ENCODE peak calls at places on chromosomes 11 and 22, in four cellular contexts. V is K562, Q is PC-3, B is fibroblast of lung. H is an unnamed sample. For H3K4me1, the result is how much of the 10 kb centered on the place peaks cover.

GRCh38 chr11:85724750-85725465 is 38.9 kb upstream of the CCDC89 start:
- DNase-seq in V (no peak), Q (no peak), B (no peak), H (no peak)

GRCh38 chr11:76553554-76554476 is 109.0 kb downstream of the EMSY start:
- DNase-seq in V (no peak), Q (no peak), B (no peak), H (no peak)

GRCh38 chr11:118230088-118230487 is 5.3 kb upstream of the JAML start:
- DNase-seq in V (no peak), Q (no peak), B (no peak), H (no peak)

GRCh38 chr11:67293090-67293489 is 4.0 kb downstream of the ANKRD13D start:
- DNase-seq in V (no peak), Q (peak), B (peak), H (no peak)

GRCh38 chr22:22195265-22196017 is 49.1 kb upstream of the VPREB1 start:
- DNase-seq in V (peak), Q (peak), B (peak), H (peak)

GRCh38 chr11:8608646-8609045 is 14.6 kb upstream of the STK33 start:
- DNase-seq in V (no peak), Q (no peak), B (peak), H (peak)

GRCh38 chr11:44047931-44048431 is at the start of gene ACCSL:
- DNase-seq in V (peak), Q (no peak), B (no peak), H (peak)

GRCh38 chr22:30017824-30018223 is 62.4 kb upstream of the HORMAD2 start:
- DNase-seq in V (no peak), Q (no peak), B (no peak), H (no peak)

GRCh38 chr22:48261706-48262105 is 1499.3 kb downstream of the TBC1D22A start:
- DNase-seq in V (peak), Q (no peak), B (no peak), H (peak)

GRCh38 chr22:26285632-26286031 is 116.4 kb downstream of the SEZ6L start:
- DNase-seq in V (no peak), Q (no peak), B (no peak), H (no peak)

GRCh38 chr11:7673724-7674434 is 579 bp upstream of the CYB5R2 start:
- DNase-seq in V (peak), Q (no peak), B (peak), H (peak)

GRCh38 chr11:132586801-132587200 is 945.5 kb downstream of the OPCML start:
- DNase-seq in V (no peak), Q (no peak), B (peak), H (no peak)

GRCh38 chr22:36644333-36644757 is 59.2 kb downstream of the CACNG2 start:
- DNase-seq in V (peak), Q (peak), B (peak), H (peak)

GRCh38 chr11:9850224-9850895 is 186.5 kb downstream of the SWAP70 start:
- DNase-seq in V (no peak), Q (no peak), B (no peak), H (no peak)

GRCh38 chr11:28245131-28245530 is 136.9 kb downstream of the METTL15 start:
- DNase-seq in V (no peak), Q (no peak), B (no peak), H (no peak)

GRCh38 chr11:64383580-64383979 is 24.6 kb downstream of the RPS6KA4 start:
- DNase-seq in V (no peak), Q (no peak), B (no peak), H (no peak)

GRCh38 chr11:117201516-117201866 is 2.3 kb downstream of the TAGLN start:
- DNase-seq in V (no peak), Q (no peak), B (no peak), H (no peak)

GRCh38 chr22:44437493-44438015 is 60.5 kb downstream of the RTL6 start:
- DNase-seq in V (no peak), Q (peak), B (no peak), H (no peak)

GRCh38 chr22:46370584-46371373 is 35.3 kb downstream of the TRMU start:
- DNase-seq in V (no peak), Q (no peak), B (no peak), H (no peak)

GRCh38 chr22:46369716-46370583 is 34.4 kb downstream of the TRMU start:
- DNase-seq in V (no peak), Q (no peak), B (no peak), H (no peak)

GRCh38 chr22:46373166-46373565 is 37.7 kb downstream of the TRMU start:
- DNase-seq in V (no peak), Q (no peak), B (no peak), H (no peak)

GRCh38 chr22:46372686-46373085 is 37.2 kb downstream of the TRMU start:
- DNase-seq in V (no peak), Q (no peak), B (no peak), H (no peak)

DNA sequence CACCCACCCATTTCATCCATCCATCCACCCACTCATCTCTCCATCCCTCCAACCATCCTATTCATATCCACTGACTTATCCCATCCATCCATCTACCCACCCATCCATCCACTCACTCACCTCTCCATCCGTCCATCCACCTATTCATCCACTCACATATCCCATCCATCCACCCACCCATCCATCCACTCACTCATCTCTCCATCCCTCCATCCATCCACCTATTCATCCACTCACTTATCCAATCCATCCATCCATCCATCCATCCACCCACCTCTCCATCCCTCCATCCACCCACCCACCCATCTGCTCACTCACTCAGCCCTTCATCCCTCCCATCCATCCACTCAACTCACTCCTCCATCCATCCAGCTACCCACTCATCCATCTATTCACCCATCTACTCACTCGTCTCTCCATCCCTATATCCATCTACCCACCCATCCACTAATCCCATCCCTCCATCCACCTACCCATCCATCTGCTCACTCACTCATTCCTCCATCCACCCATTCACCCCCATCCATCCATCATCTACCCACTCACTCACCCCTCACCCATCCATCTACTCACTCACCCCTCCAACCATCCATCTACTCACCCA is 36.2 kb downstream of the TRMU start:
- DNase-seq in V (no peak), Q (no peak), B (no peak), H (no peak)
- H3K4me1 ChIP-seq in V (under half), Q (under half), B (under half), H (under half)

GRCh38 chr11:69702769-69703510 is 882 bp downstream of the FGF19 start:
- DNase-seq in V (no peak), Q (no peak), B (no peak), H (peak)

GRCh38 chr11:69702239-69702668 is 1.6 kb downstream of the FGF19 start:
- DNase-seq in V (no peak), Q (no peak), B (no peak), H (peak)

GRCh38 chr11:69699213-69699612 is 4.6 kb downstream of the FGF19 start:
- DNase-seq in V (no peak), Q (no peak), B (no peak), H (no peak)

GRCh38 chr11:69698362-69698761 is 5.5 kb downstream of the FGF19 start:
- DNase-seq in V (no peak), Q (no peak), B (no peak), H (no peak)

GRCh38 chr11:69700278-69701140 is 3.3 kb downstream of the FGF19 start:
- DNase-seq in V (peak), Q (peak), B (peak), H (peak)
- H3K9ac ChIP-seq in V (no peak), Q (no peak), B (no peak), H (no peak)

GRCh38 chr11:30368394-30368793 is 45.5 kb downstream of the ARL14EP start:
- DNase-seq in V (no peak), Q (no peak), B (no peak), H (no peak)
- TF ChIP-seq CTCF in V (no peak), Q (no peak), B (no peak), H (no peak)

DNA sequence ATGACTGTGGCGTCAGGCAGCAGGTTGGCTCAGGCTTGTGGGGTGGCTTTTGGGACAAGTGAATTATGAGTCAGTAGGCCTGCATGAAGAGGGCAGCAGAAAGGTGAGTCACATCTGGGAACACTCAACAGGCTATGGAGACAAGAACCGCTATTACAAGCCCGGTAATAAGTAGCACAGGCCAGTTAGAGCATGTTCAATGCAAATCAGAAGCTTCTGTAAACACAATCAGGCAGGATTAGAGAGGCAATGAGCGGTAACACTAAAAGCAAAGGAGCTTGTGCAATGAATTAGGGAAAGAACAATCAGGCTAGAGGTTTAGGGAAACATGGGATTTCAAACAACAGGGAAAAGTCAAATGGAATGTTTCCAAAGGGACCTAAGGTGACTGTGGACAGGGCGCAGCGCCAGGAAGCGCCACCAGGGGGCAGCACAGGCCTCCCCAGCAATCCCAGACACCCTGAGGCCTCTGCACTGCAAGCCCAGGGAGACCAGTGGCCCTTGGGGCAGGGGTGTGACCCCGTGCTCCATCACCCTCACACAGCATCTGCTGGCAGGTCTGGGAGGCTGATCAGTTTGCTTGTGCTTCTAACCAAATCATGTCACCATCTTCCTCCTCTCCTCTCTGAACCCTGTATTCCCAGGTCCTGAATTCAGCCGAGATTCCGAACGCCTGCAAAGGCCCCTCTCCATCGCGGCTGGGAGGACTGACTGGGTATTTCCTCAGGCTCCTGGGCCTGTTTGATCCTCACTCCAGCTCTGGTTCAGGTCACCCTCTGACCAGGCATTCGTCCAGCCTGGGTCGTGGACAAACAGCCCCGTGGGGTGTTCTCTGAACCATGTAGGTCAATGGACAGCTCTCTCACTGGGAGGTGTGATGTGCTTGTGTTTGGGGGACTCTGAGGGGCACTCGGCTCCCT is 50.0 kb downstream of the C11orf58 start:
- DNase-seq in V (peak), Q (peak), B (peak), H (peak)
- H3K4me1 ChIP-seq in V (under half), Q (half or more), B (under half), H (under half)

GRCh38 chr22:38320605-38321402 is 3.6 kb upstream of the CSNK1E start:
- DNase-seq in V (no peak), Q (no peak), B (no peak), H (no peak)
- H3K9ac ChIP-seq in V (no peak), Q (no peak), B (no peak), H (no peak)

GRCh38 chr11:2809854-2810253 is 75.7 kb downstream of the CDKN1C start:
- DNase-seq in V (no peak), Q (no peak), B (no peak), H (peak)

GRCh38 chr11:2813141-2813908 is 72.2 kb downstream of the CDKN1C start:
- DNase-seq in V (no peak), Q (no peak), B (peak), H (no peak)

GRCh38 chr11:2812371-2812991 is 73.1 kb downstream of the CDKN1C start:
- DNase-seq in V (no peak), Q (no peak), B (no peak), H (no peak)

GRCh38 chr11:2810401-2811205 is 75.0 kb downstream of the CDKN1C start:
- DNase-seq in V (no peak), Q (no peak), B (no peak), H (no peak)

DNA sequence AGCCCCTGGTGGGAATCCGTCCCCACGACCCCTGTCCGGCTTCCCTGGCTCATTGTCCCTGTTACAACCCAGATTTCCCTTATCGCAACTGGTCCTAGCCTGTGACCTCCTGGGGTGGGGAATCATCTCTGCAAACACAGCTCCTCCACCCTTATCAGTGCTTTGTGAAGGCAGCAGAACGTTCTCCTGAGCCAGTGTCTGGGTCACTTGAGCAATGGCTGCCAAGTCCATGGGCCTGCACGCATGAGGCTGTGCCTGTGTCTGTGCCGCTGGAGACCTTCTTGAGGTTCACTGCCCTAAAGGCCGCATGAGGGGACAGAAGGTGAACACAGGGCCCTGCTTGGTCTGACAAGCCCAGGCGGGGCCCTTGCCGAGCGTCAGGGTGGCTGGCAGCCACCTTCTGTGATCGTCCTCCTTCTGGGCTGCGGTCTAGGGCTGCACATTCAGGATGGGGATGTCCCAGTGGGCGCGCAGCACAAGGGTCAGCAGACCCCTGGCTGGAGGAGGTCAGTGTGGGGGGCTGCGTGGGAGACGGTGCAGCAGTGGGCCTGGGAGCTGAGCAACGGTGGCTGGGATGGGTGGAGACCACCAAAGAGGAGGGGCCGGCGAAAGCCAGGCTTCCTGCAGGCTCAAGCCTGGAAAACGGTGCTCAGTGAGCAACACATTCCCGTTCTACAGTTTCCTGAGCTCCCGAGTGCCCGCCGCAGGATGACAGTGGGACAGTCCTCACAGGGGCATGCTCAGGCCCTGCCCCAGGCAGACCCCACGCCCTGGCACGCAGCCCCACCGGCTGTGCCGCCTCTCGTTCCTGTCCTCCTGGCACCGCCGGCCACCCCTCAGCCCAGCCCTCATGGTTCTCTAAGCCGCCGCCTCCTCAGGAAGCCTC is 74.1 kb downstream of the CDKN1C start:
- DNase-seq in V (peak), Q (no peak), B (no peak), H (no peak)
- TF ChIP-seq CTCF in V (no peak), Q (no peak), B (no peak), H (no peak)

DNA sequence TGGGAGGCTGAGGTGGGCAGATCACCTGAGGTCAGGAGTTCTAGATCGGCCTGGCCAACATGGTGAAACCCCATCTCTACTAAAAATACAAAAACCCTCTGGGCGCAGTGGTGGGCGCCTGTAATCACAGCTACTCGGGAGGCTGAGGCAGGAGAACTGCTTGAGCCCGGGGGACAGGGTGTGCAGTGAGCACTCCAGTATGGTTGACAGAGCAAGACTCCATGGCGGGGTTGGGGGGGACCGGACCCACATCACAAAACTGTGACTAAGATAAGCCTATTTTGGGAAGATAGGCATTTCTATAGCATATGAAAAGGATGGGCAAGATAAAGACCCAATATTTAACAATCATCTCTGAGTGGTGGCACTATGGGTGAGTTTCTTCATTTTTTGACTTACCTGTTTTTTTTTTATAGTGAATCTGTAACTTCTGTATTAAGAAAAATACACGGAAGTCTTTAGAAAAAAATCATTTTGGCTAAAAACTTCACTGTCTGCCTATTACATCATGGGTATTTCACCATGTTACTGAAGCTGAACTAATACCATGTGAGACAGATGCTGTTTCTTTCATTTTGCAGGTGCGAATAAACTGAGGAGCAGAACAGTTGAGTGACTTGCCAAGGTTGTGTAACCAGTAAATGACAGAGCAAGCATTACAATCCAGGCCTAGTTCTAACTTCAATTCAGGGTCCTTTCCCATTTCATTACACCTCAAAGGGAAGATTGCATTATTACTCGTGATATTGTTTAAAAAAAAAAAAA is 2.5 kb downstream of the CELF1 start:
- DNase-seq in V (no peak), Q (no peak), B (peak), H (no peak)
- H3K4me1 ChIP-seq in V (under half), Q (under half), B (under half), H (under half)

GRCh38 chr22:18091916-18092526 is 14.2 kb downstream of the PEX26 start:
- DNase-seq in V (no peak), Q (no peak), B (peak), H (no peak)
- H3K9ac ChIP-seq in V (no peak), Q (no peak), B (peak), H (no peak)

H was measured in endodermal cell.